ENCODE peak calls at places on chromosome 1, in nine cellular contexts. R is GM03348, P is substantia nigra, D is NCI-H1092, H is stomach, W is breast epithelium, Z is germinal center, K is Right ventricle myocardium superior, C is epithelial cell of esophagus. S is an unnamed sample.

GRCh38 chr1:208178091-208178529 is 66.1 kb downstream of the PLXNA2 start:
- DNase-seq in R (no peak), P (peak), D (peak), H (peak), W (no peak), Z (no peak), K (no peak), C (peak), S (no peak)

GRCh38 chr1:79052829-79053449 is 46.4 kb upstream of the ADGRL4 start:
- DNase-seq in R (no peak), P (no peak), D (no peak), H (no peak), W (no peak), Z (no peak), K (no peak), C (no peak), S (peak)

GRCh38 chr1:154775559-154776338 is 94.3 kb downstream of the KCNN3 start:
- DNase-seq in R (no peak), P (no peak), D (no peak), H (no peak), W (no peak), Z (no peak), K (peak), C (no peak), S (no peak)

GRCh38 chr1:4527819-4528218 is 126.6 kb upstream of the AJAP1 start:
- DNase-seq in R (no peak), P (no peak), D (no peak), H (no peak), W (no peak), Z (no peak), K (no peak), C (no peak), S (no peak)

GRCh38 chr1:151325646-151326429 is 1.4 kb downstream of the PI4KB start:
- DNase-seq in R (no peak), P (no peak), D (no peak), H (no peak), W (no peak), Z (no peak), K (no peak), C (peak), S (peak)

GRCh38 chr1:226903819-226904710 is 33.6 kb downstream of the PSEN2 start:
- DNase-seq in R (peak), P (no peak), D (no peak), H (no peak), W (no peak), Z (no peak), K (no peak), C (no peak), S (no peak)

GRCh38 chr1:76425843-76426145 is 351.2 kb downstream of the ST6GALNAC3 start:
- DNase-seq in R (no peak), P (no peak), D (no peak), H (no peak), W (no peak), Z (no peak), K (no peak), C (peak), S (peak)

GRCh38 chr1:152926091-152926490 is 17.7 kb downstream of the IVL start:
- DNase-seq in R (peak), P (no peak), D (no peak), H (no peak), W (no peak), Z (no peak), K (no peak), C (peak), S (peak)

GRCh38 chr1:63728611-63729226 is 45.1 kb upstream of the ROR1 start:
- DNase-seq in R (no peak), P (no peak), D (no peak), H (no peak), W (no peak), Z (no peak), K (no peak), C (no peak), S (no peak)

GRCh38 chr1:13948851-13949490 is 249.0 kb downstream of the PRDM2 start:
- DNase-seq in R (no peak), P (no peak), D (no peak), H (no peak), W (no peak), Z (no peak), K (peak), C (no peak), S (no peak)